ENCODE peak calls at places on chromosomes 6 and 20, in ten cellular contexts. I is cardiac muscle cell; R is activated T-cell treated with anti-CD3 and anti-CD28 coated beads, Interleukin-2, amount 50 U/mL, for 1 hour; Z is WERI-Rb-1; O is HTR-8/SVneo; B is amygdala; Q is coronary artery; L is fibroblast of the conjunctiva; U is Kasumi-1; K is stimulated activated CD4-positive, alpha-beta T cell treated with anti-CD3 and anti-CD28 coated beads, Interleukin-1b, Interleukin-23, amount 100 ng/mL, for 4 hours. T is an unnamed sample.

GRCh38 chr6:4774715-4775590 is 1.3 kb upstream of the CDYL start:
- DNase-seq in I (peak), R (no peak), Z (peak), O (no peak), B (no peak), Q (peak), L (no peak), U (peak), K (no peak), T (peak)

GRCh38 chr6:32179746-32180405 is 1.7 kb downstream of the RNF5 start:
- DNase-seq in I (no peak), R (no peak), Z (no peak), O (no peak), B (no peak), Q (no peak), L (no peak), U (no peak), K (no peak), T (no peak)

GRCh38 chr6:41801380-41801779 is 13.9 kb downstream of the TOMM6 start:
- DNase-seq in I (peak), R (no peak), Z (no peak), O (no peak), B (no peak), Q (no peak), L (peak), U (peak), K (no peak), T (no peak)

GRCh38 chr6:43471399-43471798 is 6.0 kb upstream of the TJAP1 start:
- DNase-seq in I (no peak), R (no peak), Z (no peak), O (no peak), B (no peak), Q (no peak), L (no peak), U (no peak), K (no peak), T (no peak)

GRCh38 chr6:40556023-40556422 is 31.1 kb downstream of the LRFN2 start:
- DNase-seq in I (no peak), R (no peak), Z (peak), O (no peak), B (no peak), Q (no peak), L (no peak), U (no peak), K (no peak), T (no peak)

GRCh38 chr20:21125072-21125848 is 622 bp upstream of the KIZ start:
- DNase-seq in I (peak), R (no peak), Z (peak), O (peak), B (no peak), Q (no peak), L (no peak), U (peak), K (no peak), T (no peak)

GRCh38 chr6:82362868-82363267 is 749 bp upstream of the TPBG start:
- DNase-seq in I (peak), R (no peak), Z (no peak), O (no peak), B (no peak), Q (no peak), L (peak), U (no peak), K (no peak), T (no peak)

GRCh38 chr6:28008053-28008452 is 51.0 kb downstream of the OR2B6 start:
- DNase-seq in I (no peak), R (no peak), Z (no peak), O (no peak), B (no peak), Q (no peak), L (no peak), U (no peak), K (no peak), T (no peak)

GRCh38 chr20:38863024-38863851 is 57.7 kb downstream of the PPP1R16B start:
- DNase-seq in I (no peak), R (peak), Z (no peak), O (no peak), B (no peak), Q (peak), L (no peak), U (peak), K (peak), T (no peak)

GRCh38 chr6:40346241-40346640 is 240.9 kb downstream of the LRFN2 start:
- DNase-seq in I (no peak), R (no peak), Z (peak), O (no peak), B (no peak), Q (peak), L (no peak), U (no peak), K (no peak), T (peak)

GRCh38 chr20:3871549-3872265 is 17.5 kb upstream of the PANK2 start:
- DNase-seq in I (no peak), R (no peak), Z (peak), O (no peak), B (no peak), Q (no peak), L (no peak), U (no peak), K (no peak), T (no peak)

GRCh38 chr6:68876792-68877493 is 241.9 kb downstream of the ADGRB3 start:
- DNase-seq in I (peak), R (no peak), Z (no peak), O (peak), B (no peak), Q (no peak), L (peak), U (peak), K (no peak), T (no peak)

GRCh38 chr6:44285552-44286284 is 15.5 kb downstream of the TMEM151B start:
- DNase-seq in I (peak), R (no peak), Z (no peak), O (no peak), B (no peak), Q (no peak), L (no peak), U (peak), K (no peak), T (no peak)

GRCh38 chr6:93358435-93358834 is 60.9 kb downstream of the EPHA7 start:
- DNase-seq in I (no peak), R (no peak), Z (no peak), O (no peak), B (no peak), Q (no peak), L (no peak), U (no peak), K (no peak), T (no peak)

GRCh38 chr6:50185006-50185405 is 135.3 kb upstream of the DEFB112 start:
- DNase-seq in I (no peak), R (no peak), Z (peak), O (no peak), B (no peak), Q (no peak), L (no peak), U (no peak), K (no peak), T (no peak)

GRCh38 chr20:46624941-46625340 is 26.3 kb downstream of the SLC13A3 start:
- DNase-seq in I (no peak), R (no peak), Z (no peak), O (no peak), B (no peak), Q (no peak), L (no peak), U (no peak), K (no peak), T (no peak)

GRCh38 chr6:35438378-35438777 is 13.8 kb upstream of the FANCE start:
- DNase-seq in I (no peak), R (no peak), Z (no peak), O (no peak), B (no peak), Q (no peak), L (no peak), U (no peak), K (no peak), T (no peak)

GRCh38 chr6:89830385-89830809 is 717 bp downstream of the CASP8AP2 start:
- DNase-seq in I (no peak), R (no peak), Z (no peak), O (no peak), B (no peak), Q (no peak), L (no peak), U (no peak), K (no peak), T (no peak)

GRCh38 chr20:30892704-30893345 is 364.6 kb upstream of the DEFB115 start:
- DNase-seq in I (no peak), R (no peak), Z (no peak), O (no peak), B (no peak), Q (peak), L (no peak), U (no peak), K (no peak), T (no peak)

GRCh38 chr6:144797881-144798589 is 512.9 kb downstream of the UTRN start:
- DNase-seq in I (peak), R (no peak), Z (no peak), O (peak), B (no peak), Q (no peak), L (peak), U (no peak), K (no peak), T (no peak)

GRCh38 chr6:72617721-72618120 is 4.1 kb upstream of the KCNQ5 start:
- DNase-seq in I (no peak), R (no peak), Z (no peak), O (no peak), B (no peak), Q (no peak), L (no peak), U (no peak), K (no peak), T (no peak)

GRCh38 chr6:41757268-41757667 is 10.1 kb upstream of the PGC start:
- DNase-seq in I (no peak), R (no peak), Z (peak), O (no peak), B (no peak), Q (no peak), L (no peak), U (no peak), K (no peak), T (no peak)

GRCh38 chr6:16400248-16400760 is 161.9 kb downstream of the GMPR start:
- DNase-seq in I (no peak), R (no peak), Z (no peak), O (no peak), B (no peak), Q (no peak), L (no peak), U (no peak), K (no peak), T (no peak)

GRCh38 chr6:63597142-63598000 is 25.1 kb downstream of the LOC128125822 start:
- DNase-seq in I (no peak), R (no peak), Z (no peak), O (no peak), B (no peak), Q (no peak), L (no peak), U (no peak), K (no peak), T (no peak)

GRCh38 chr6:26304213-26305096 is 60.5 kb upstream of the BTN3A2 start:
- DNase-seq in I (peak), R (peak), Z (no peak), O (no peak), B (no peak), Q (no peak), L (peak), U (peak), K (no peak), T (no peak)

GRCh38 chr6:20791932-20792331 is 257.7 kb downstream of the CDKAL1 start:
- DNase-seq in I (no peak), R (no peak), Z (no peak), O (no peak), B (no peak), Q (no peak), L (no peak), U (no peak), K (no peak), T (no peak)

GRCh38 chr6:107321793-107322192 is 137.6 kb downstream of the PDSS2 start:
- DNase-seq in I (no peak), R (no peak), Z (no peak), O (no peak), B (no peak), Q (no peak), L (no peak), U (no peak), K (no peak), T (no peak)

GRCh38 chr6:142011156-142011555 is 121.6 kb upstream of the GJE1 start:
- DNase-seq in I (peak), R (no peak), Z (no peak), O (no peak), B (no peak), Q (no peak), L (no peak), U (no peak), K (no peak), T (no peak)

GRCh38 chr20:48995599-48995998 is 50.5 kb upstream of the CSE1L start:
- DNase-seq in I (no peak), R (no peak), Z (no peak), O (no peak), B (no peak), Q (no peak), L (no peak), U (no peak), K (no peak), T (no peak)

GRCh38 chr6:3230275-3231212 is 3.1 kb upstream of the TUBB2B start:
- DNase-seq in I (no peak), R (no peak), Z (peak), O (no peak), B (no peak), Q (no peak), L (no peak), U (no peak), K (no peak), T (no peak)

T was measured in vagina.